ENCODE peak calls at places on chromosomes 12 and 14, in five cellular contexts. S is mammary epithelial cell, P is HFF-Myc, H is dorsolateral prefrontal cortex, O is prostate gland. Z is an unnamed sample.

GRCh38 chr12:12561305-12562015 is 1.2 kb downstream of the DUSP16 start:
- DNase-seq in O (peak), P (no peak), H (peak), S (peak), Z (peak)

GRCh38 chr12:22518067-22518719 is 26.1 kb downstream of the C2CD5 start:
- DNase-seq in O (no peak), P (no peak), S (peak), H (no peak), Z (peak)

GRCh38 chr14:59919582-59920377 is at the start of gene LRRC9:
- DNase-seq in P (no peak), O (peak), H (no peak), S (no peak), Z (peak)

GRCh38 chr14:76917759-76918175 is 91.6 kb downstream of the LRRC74A start:
- DNase-seq in O (peak), H (no peak), S (no peak), P (no peak), Z (no peak)

GRCh38 chr12:67355428-67356385 is 86.5 kb downstream of the CAND1 start:
- DNase-seq in O (no peak), H (no peak), P (no peak), S (peak), Z (peak)

GRCh38 chr12:118357327-118358007 is 15.2 kb downstream of the TAOK3 start:
- DNase-seq in S (peak), P (peak), H (no peak), O (no peak), Z (peak)

GRCh38 chr12:41286426-41286825 is 98.3 kb downstream of the PDZRN4 start:
- DNase-seq in P (no peak), S (no peak), H (no peak), O (peak), Z (no peak)

GRCh38 chr14:29802211-29802610 is 125.4 kb downstream of the PRKD1 start:
- DNase-seq in S (no peak), P (no peak), H (no peak), O (no peak), Z (no peak)

GRCh38 chr12:91618281-91618680 is 435.7 kb upstream of the DCN start:
- DNase-seq in O (no peak), P (no peak), S (peak), H (no peak), Z (no peak)

GRCh38 chr12:128970941-128971340 is 117.7 kb downstream of the GLT1D1 start:
- DNase-seq in O (no peak), S (no peak), H (no peak), P (no peak), Z (no peak)

GRCh38 chr12:40378721-40379120 is 153.9 kb downstream of the LRRK2 start:
- DNase-seq in S (no peak), O (no peak), P (no peak), H (no peak), Z (no peak)

GRCh38 chr14:32330356-32331226 is 1.5 kb downstream of the AKAP6 start:
- DNase-seq in H (no peak), S (no peak), P (no peak), O (no peak), Z (no peak)

GRCh38 chr14:87066221-87066817 is 926.7 kb downstream of the GALC start:
- DNase-seq in S (peak), O (no peak), H (no peak), P (no peak), Z (no peak)
- TF ChIP-seq CTCF in S (peak), O (no peak), H (peak), P (peak), Z (peak)

DNA sequence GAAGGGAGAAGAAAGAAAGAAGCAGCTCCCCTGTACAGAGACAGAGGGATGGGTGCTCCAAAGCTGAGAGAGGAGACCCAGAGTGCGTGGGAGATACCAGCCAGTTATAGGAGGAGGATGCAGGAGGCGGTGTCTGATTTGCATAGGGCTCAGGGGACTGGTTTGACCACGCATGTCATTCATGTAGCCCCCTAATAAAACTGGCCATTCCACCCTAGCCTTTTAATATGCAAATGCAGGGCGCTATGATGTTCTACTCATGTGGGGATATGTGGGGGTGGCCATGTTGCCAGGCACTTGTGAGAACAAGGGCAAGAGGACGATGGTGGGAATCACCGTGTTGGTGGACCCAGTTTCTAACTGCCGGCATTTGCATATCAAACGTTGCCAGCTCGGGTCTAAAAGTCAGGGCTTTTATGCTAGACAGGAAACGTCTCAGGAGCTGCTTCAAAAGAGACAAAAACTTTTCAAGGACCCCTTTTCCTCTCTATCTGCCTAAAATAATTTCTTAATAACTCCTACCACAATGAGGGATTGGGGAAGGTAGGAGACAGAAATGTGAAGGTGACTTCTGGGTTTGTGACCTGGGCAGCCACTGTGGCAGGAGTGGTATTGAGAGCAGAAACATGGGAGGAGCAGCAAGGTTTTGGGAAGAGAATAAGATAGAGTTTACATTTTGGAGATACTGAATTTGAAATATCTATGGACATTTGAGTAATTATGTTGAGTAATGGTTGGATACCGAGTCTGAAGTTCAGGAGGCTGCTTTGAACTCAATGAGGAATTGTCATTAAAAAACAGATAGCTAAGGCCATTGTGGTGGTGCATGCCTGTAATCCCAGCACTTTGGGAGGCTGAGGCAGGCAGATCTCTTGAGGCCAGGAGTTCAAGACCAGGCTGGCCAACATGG is 2.2 kb upstream of the ATXN3 start:
- DNase-seq in O (no peak), H (no peak), S (no peak), P (no peak), Z (no peak)
- H3K4me3 ChIP-seq in O (no peak), H (peak), S (no peak), P (no peak), Z (no peak)

GRCh38 chr14:35959835-35960234 is 133.7 kb downstream of the BRMS1L start:
- DNase-seq in S (no peak), O (no peak), H (no peak), P (no peak), Z (no peak)
- TF ChIP-seq CTCF in S (peak), O (no peak), H (peak), P (no peak), Z (no peak)

GRCh38 chr12:65651060-65651459 is 173.2 kb upstream of the HMGA2 start:
- DNase-seq in O (no peak), P (no peak), S (no peak), H (no peak), Z (no peak)

GRCh38 chr12:65646127-65646643 is 178.1 kb upstream of the HMGA2 start:
- DNase-seq in P (no peak), H (no peak), O (no peak), S (no peak), Z (no peak)

GRCh38 chr12:65647074-65647473 is 177.2 kb upstream of the HMGA2 start:
- DNase-seq in P (no peak), S (no peak), H (no peak), O (no peak), Z (no peak)

GRCh38 chr12:65649126-65649525 is 175.2 kb upstream of the HMGA2 start:
- DNase-seq in S (peak), O (peak), P (peak), H (no peak), Z (peak)

GRCh38 chr12:65648461-65648860 is 175.8 kb upstream of the HMGA2 start:
- DNase-seq in O (no peak), H (no peak), S (no peak), P (no peak), Z (no peak)
- H3K4me3 ChIP-seq in O (no peak), H (no peak), S (no peak), P (no peak), Z (no peak)

GRCh38 chr14:100654814-100655795 is 67.9 kb upstream of the BEGAIN start:
- DNase-seq in S (peak), O (no peak), H (no peak), P (no peak), Z (no peak)
- TF ChIP-seq CTCF in S (peak), O (peak), H (peak), P (peak), Z (peak)

GRCh38 chr12:110583137-110584059 is at the start of gene PPTC7:
- DNase-seq in O (peak), H (peak), S (peak), P (peak), Z (peak)

GRCh38 chr12:110582286-110583136 is 607 bp downstream of the PPTC7 start:
- DNase-seq in H (peak), O (peak), S (peak), P (no peak), Z (peak)

GRCh38 chr12:110581951-110582285 is 1.2 kb downstream of the PPTC7 start:
- DNase-seq in O (peak), P (no peak), H (no peak), S (peak), Z (no peak)

GRCh38 chr12:110590059-110590458 is 6.9 kb upstream of the PPTC7 start:
- DNase-seq in H (no peak), S (no peak), P (no peak), O (no peak), Z (no peak)

GRCh38 chr12:110585231-110585799 is 2.2 kb upstream of the PPTC7 start:
- DNase-seq in S (peak), O (peak), P (no peak), H (no peak), Z (peak)
- H3K4me3 ChIP-seq in S (no peak), O (no peak), P (no peak), H (no peak), Z (no peak)

GRCh38 chr12:45312012-45312411 is 96.1 kb downstream of the ANO6 start:
- DNase-seq in H (no peak), S (no peak), O (no peak), P (no peak), Z (no peak)

GRCh38 chr12:45305904-45306303 is 90.0 kb downstream of the ANO6 start:
- DNase-seq in S (no peak), O (no peak), H (no peak), P (no peak), Z (no peak)

GRCh38 chr12:45314770-45315169 is 98.9 kb downstream of the ANO6 start:
- DNase-seq in O (no peak), P (no peak), H (no peak), S (no peak), Z (no peak)

GRCh38 chr12:45310627-45310968 is 94.7 kb downstream of the ANO6 start:
- DNase-seq in S (no peak), H (no peak), O (no peak), P (no peak), Z (no peak)

DNA sequence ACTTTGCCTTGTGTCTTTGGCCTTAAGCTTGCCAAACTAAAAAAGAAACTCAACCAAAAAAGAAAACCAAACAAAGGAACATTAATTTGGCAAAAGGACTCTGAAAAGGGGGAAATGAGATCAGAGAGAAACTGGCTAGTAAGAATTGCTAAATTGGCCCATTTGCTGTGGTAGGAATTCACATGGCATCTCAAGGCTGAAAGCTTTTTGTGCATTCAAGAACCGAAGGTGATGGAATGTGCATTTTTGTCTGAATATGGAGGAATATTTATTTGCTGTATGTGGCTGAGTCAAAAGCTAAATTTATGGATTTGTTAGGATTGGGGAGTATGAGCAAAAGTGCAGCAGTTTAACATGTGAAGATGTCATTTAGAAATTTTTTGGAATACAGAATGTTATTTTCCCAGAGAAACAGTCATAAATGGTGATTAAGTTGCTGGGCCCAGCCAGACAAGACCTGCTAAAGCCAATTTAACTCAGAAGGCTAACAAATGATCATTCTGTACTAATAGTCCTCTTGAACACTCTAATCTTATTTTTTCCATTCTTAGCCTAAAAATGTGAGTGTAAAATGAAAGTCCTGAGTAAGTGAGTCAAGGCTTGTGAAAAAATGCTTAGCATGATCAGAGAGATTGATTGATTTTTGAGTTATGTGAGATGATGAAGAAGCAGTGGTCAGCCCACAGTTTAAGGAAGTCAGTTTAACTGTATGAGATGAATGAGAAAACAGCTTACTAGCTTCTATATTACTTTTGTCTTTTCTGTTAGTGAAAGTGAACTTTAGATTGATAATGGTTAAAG is 94.1 kb downstream of the ANO6 start:
- DNase-seq in P (no peak), H (no peak), O (no peak), S (no peak), Z (peak)
- TF ChIP-seq CTCF in P (no peak), H (no peak), O (no peak), S (no peak), Z (no peak)

DNA sequence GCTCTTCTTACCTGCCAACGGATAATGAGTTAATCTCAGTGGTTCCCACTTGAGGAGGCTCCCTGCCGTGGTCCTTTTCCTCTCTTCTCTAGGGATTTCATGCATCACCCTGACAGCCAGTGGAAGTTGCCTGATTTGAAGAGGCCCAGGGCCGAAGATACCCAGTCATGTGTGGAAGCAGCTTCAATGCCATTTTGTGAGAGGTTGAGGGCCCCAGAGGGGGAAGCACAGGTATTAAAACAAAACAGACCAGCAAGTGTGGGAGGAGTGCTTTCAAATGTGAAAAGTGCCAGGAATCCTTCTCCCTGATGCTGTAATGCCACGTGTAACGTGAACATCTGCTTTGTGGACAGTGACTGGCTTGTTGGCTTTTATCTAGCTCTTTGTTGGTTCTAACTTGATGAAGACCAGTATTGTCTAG is 1.5 kb downstream of the TCP11L2 start:
- DNase-seq in O (no peak), S (no peak), H (no peak), P (no peak), Z (no peak)
- H3K4me3 ChIP-seq in O (no peak), S (peak), H (peak), P (no peak), Z (peak)

Z was measured in fibroblast of pulmonary artery.